ENCODE peak calls at places on chromosomes 7 and 10, in six cellular contexts. One of them, this sample, is unnamed.

GRCh38 chr7:99004216-99004615 is 125.9 kb downstream of the TRRAP start:
- DNase-seq in HCEC 1CT: no peak
- DNase-seq in caudate nucleus: no peak
- DNase-seq in M059J: no peak
- DNase-seq in sigmoid colon: no peak
- DNase-seq in stimulated activated CD4-positive, alpha-beta T cell treated with anti-CD3 and anti-CD28 coated beads, TNF-alpha, amount 100 ng/mL, for 4 hours: no peak
- DNase-seq in this sample: no peak

GRCh38 chr10:97013568-97013967 is 172.2 kb downstream of the SLIT1 start:
- DNase-seq in HCEC 1CT: no peak
- DNase-seq in caudate nucleus: no peak
- DNase-seq in M059J: no peak
- DNase-seq in sigmoid colon: no peak
- DNase-seq in stimulated activated CD4-positive, alpha-beta T cell treated with anti-CD3 and anti-CD28 coated beads, TNF-alpha, amount 100 ng/mL, for 4 hours: no peak
- DNase-seq in this sample: no peak

GRCh38 chr7:103857435-103857834 is 132.0 kb downstream of the RELN start:
- DNase-seq in HCEC 1CT: no peak
- DNase-seq in caudate nucleus: no peak
- DNase-seq in M059J: peak
- DNase-seq in sigmoid colon: no peak
- DNase-seq in stimulated activated CD4-positive, alpha-beta T cell treated with anti-CD3 and anti-CD28 coated beads, TNF-alpha, amount 100 ng/mL, for 4 hours: no peak
- DNase-seq in this sample: no peak

GRCh38 chr10:11631890-11632587 is 20.6 kb upstream of the USP6NL start:
- DNase-seq in HCEC 1CT: no peak
- DNase-seq in caudate nucleus: no peak
- DNase-seq in M059J: no peak
- DNase-seq in sigmoid colon: no peak
- DNase-seq in stimulated activated CD4-positive, alpha-beta T cell treated with anti-CD3 and anti-CD28 coated beads, TNF-alpha, amount 100 ng/mL, for 4 hours: no peak
- DNase-seq in this sample: peak

GRCh38 chr10:12975266-12975665 is 26.2 kb downstream of the CCDC3 start:
- DNase-seq in HCEC 1CT: no peak
- DNase-seq in caudate nucleus: no peak
- DNase-seq in M059J: no peak
- DNase-seq in sigmoid colon: no peak
- DNase-seq in stimulated activated CD4-positive, alpha-beta T cell treated with anti-CD3 and anti-CD28 coated beads, TNF-alpha, amount 100 ng/mL, for 4 hours: no peak
- DNase-seq in this sample: no peak

GRCh38 chr10:43062402-43063160 is 14.3 kb upstream of the RET start:
- DNase-seq in HCEC 1CT: no peak
- DNase-seq in caudate nucleus: no peak
- DNase-seq in M059J: no peak
- DNase-seq in sigmoid colon: no peak
- DNase-seq in stimulated activated CD4-positive, alpha-beta T cell treated with anti-CD3 and anti-CD28 coated beads, TNF-alpha, amount 100 ng/mL, for 4 hours: no peak
- DNase-seq in this sample: peak

GRCh38 chr7:47104206-47104549 is 477.7 kb downstream of the TNS3 start:
- DNase-seq in HCEC 1CT: no peak
- DNase-seq in caudate nucleus: no peak
- DNase-seq in M059J: no peak
- DNase-seq in sigmoid colon: no peak
- DNase-seq in stimulated activated CD4-positive, alpha-beta T cell treated with anti-CD3 and anti-CD28 coated beads, TNF-alpha, amount 100 ng/mL, for 4 hours: no peak
- DNase-seq in this sample: no peak

GRCh38 chr10:112873541-112873940 is 76.5 kb upstream of the TCF7L2 start:
- DNase-seq in HCEC 1CT: peak
- DNase-seq in caudate nucleus: no peak
- DNase-seq in M059J: no peak
- DNase-seq in sigmoid colon: no peak
- DNase-seq in stimulated activated CD4-positive, alpha-beta T cell treated with anti-CD3 and anti-CD28 coated beads, TNF-alpha, amount 100 ng/mL, for 4 hours: no peak
- DNase-seq in this sample: no peak

GRCh38 chr7:179209-179681 is 13.1 kb upstream of the FAM20C start:
- DNase-seq in HCEC 1CT: no peak
- DNase-seq in caudate nucleus: no peak
- DNase-seq in M059J: no peak
- DNase-seq in sigmoid colon: peak
- DNase-seq in stimulated activated CD4-positive, alpha-beta T cell treated with anti-CD3 and anti-CD28 coated beads, TNF-alpha, amount 100 ng/mL, for 4 hours: no peak
- DNase-seq in this sample: no peak

GRCh38 chr7:25856056-25856780 is 295.8 kb upstream of the NFE2L3 start:
- DNase-seq in HCEC 1CT: peak
- DNase-seq in caudate nucleus: no peak
- DNase-seq in M059J: peak
- DNase-seq in sigmoid colon: no peak
- DNase-seq in stimulated activated CD4-positive, alpha-beta T cell treated with anti-CD3 and anti-CD28 coated beads, TNF-alpha, amount 100 ng/mL, for 4 hours: no peak
- DNase-seq in this sample: no peak

GRCh38 chr7:2393751-2394150 is 9.7 kb upstream of the CHST12 start:
- DNase-seq in HCEC 1CT: no peak
- DNase-seq in caudate nucleus: no peak
- DNase-seq in M059J: no peak
- DNase-seq in sigmoid colon: no peak
- DNase-seq in stimulated activated CD4-positive, alpha-beta T cell treated with anti-CD3 and anti-CD28 coated beads, TNF-alpha, amount 100 ng/mL, for 4 hours: no peak
- DNase-seq in this sample: no peak

GRCh38 chr10:2933041-2933440 is 134.3 kb upstream of the PFKP start:
- DNase-seq in HCEC 1CT: no peak
- DNase-seq in caudate nucleus: no peak
- DNase-seq in M059J: peak
- DNase-seq in sigmoid colon: no peak
- DNase-seq in stimulated activated CD4-positive, alpha-beta T cell treated with anti-CD3 and anti-CD28 coated beads, TNF-alpha, amount 100 ng/mL, for 4 hours: no peak
- DNase-seq in this sample: no peak

GRCh38 chr10:113061054-113061430 is 111.0 kb downstream of the TCF7L2 start:
- DNase-seq in HCEC 1CT: no peak
- DNase-seq in caudate nucleus: no peak
- DNase-seq in M059J: no peak
- DNase-seq in sigmoid colon: no peak
- DNase-seq in stimulated activated CD4-positive, alpha-beta T cell treated with anti-CD3 and anti-CD28 coated beads, TNF-alpha, amount 100 ng/mL, for 4 hours: no peak
- DNase-seq in this sample: no peak

GRCh38 chr7:128153436-128153835 is 87.6 kb upstream of the LEP start:
- DNase-seq in HCEC 1CT: no peak
- DNase-seq in caudate nucleus: no peak
- DNase-seq in M059J: no peak
- DNase-seq in sigmoid colon: no peak
- DNase-seq in stimulated activated CD4-positive, alpha-beta T cell treated with anti-CD3 and anti-CD28 coated beads, TNF-alpha, amount 100 ng/mL, for 4 hours: no peak
- DNase-seq in this sample: peak

GRCh38 chr10:125236091-125236490 is 75.7 kb upstream of the CTBP2 start:
- DNase-seq in HCEC 1CT: no peak
- DNase-seq in caudate nucleus: no peak
- DNase-seq in M059J: no peak
- DNase-seq in sigmoid colon: no peak
- DNase-seq in stimulated activated CD4-positive, alpha-beta T cell treated with anti-CD3 and anti-CD28 coated beads, TNF-alpha, amount 100 ng/mL, for 4 hours: no peak
- DNase-seq in this sample: no peak

GRCh38 chr10:101032637-101033201 is 1.7 kb downstream of the SFXN3 start:
- DNase-seq in HCEC 1CT: peak
- DNase-seq in caudate nucleus: peak
- DNase-seq in M059J: peak
- DNase-seq in sigmoid colon: peak
- DNase-seq in stimulated activated CD4-positive, alpha-beta T cell treated with anti-CD3 and anti-CD28 coated beads, TNF-alpha, amount 100 ng/mL, for 4 hours: peak
- DNase-seq in this sample: no peak

This sample was measured in spleen.